ENCODE peak calls at places on chromosomes 2 and 18, in eight cellular contexts. One of them, this sample, is unnamed.

GRCh38 chr2:136117909-136118818 is at the start of gene CXCR4:
- DNase-seq in GM04503: no peak
- DNase-seq in left ventricle myocardium inferior: peak; percentile 74
- DNase-seq in NCI-H1694: peak; percentile 87
- DNase-seq in activated gamma-delta T cell: peak; percentile 83
- DNase-seq in NCI-H1092 treated with DMSO at 0.1 percent for 48 hours: peak; percentile 90
- DNase-seq in GM04504: no peak
- DNase-seq in GM12891: peak; percentile 69
- DNase-seq in this sample: peak; percentile 90

GRCh38 chr18:50388988-50389387 is 14.1 kb downstream of the SKA1 start:
- DNase-seq in GM04503: no peak
- DNase-seq in left ventricle myocardium inferior: no peak
- DNase-seq in NCI-H1694: no peak
- DNase-seq in activated gamma-delta T cell: no peak
- DNase-seq in NCI-H1092 treated with DMSO at 0.1 percent for 48 hours: no peak
- DNase-seq in GM04504: no peak
- DNase-seq in GM12891: no peak
- DNase-seq in this sample: no peak

GRCh38 chr2:109549016-109549595 is 64.7 kb downstream of the SEPTIN10 start:
- DNase-seq in GM04503: no peak
- DNase-seq in left ventricle myocardium inferior: no peak
- DNase-seq in NCI-H1694: no peak
- DNase-seq in activated gamma-delta T cell: no peak
- DNase-seq in NCI-H1092 treated with DMSO at 0.1 percent for 48 hours: no peak
- DNase-seq in GM04504: no peak
- DNase-seq in GM12891: no peak
- DNase-seq in this sample: no peak

GRCh38 chr2:15146960-15147359 is 414.2 kb downstream of the NBAS start:
- DNase-seq in GM04503: no peak
- DNase-seq in left ventricle myocardium inferior: no peak
- DNase-seq in NCI-H1694: no peak
- DNase-seq in activated gamma-delta T cell: no peak
- DNase-seq in NCI-H1092 treated with DMSO at 0.1 percent for 48 hours: no peak
- DNase-seq in GM04504: no peak
- DNase-seq in GM12891: no peak
- DNase-seq in this sample: no peak

GRCh38 chr18:51133580-51134160 is 63.8 kb downstream of the MEX3C start:
- DNase-seq in GM04503: no peak
- DNase-seq in left ventricle myocardium inferior: no peak
- DNase-seq in NCI-H1694: no peak
- DNase-seq in activated gamma-delta T cell: no peak
- DNase-seq in NCI-H1092 treated with DMSO at 0.1 percent for 48 hours: no peak
- DNase-seq in GM04504: no peak
- DNase-seq in GM12891: no peak
- DNase-seq in this sample: no peak

GRCh38 chr2:60973705-60974104 is 43.8 kb upstream of the PEX13 start:
- DNase-seq in GM04503: no peak
- DNase-seq in left ventricle myocardium inferior: no peak
- DNase-seq in NCI-H1694: no peak
- DNase-seq in activated gamma-delta T cell: no peak
- DNase-seq in NCI-H1092 treated with DMSO at 0.1 percent for 48 hours: no peak
- DNase-seq in GM04504: no peak
- DNase-seq in GM12891: no peak
- DNase-seq in this sample: no peak

GRCh38 chr2:207481924-207482323 is 47.8 kb upstream of the CREB1 start:
- DNase-seq in GM04503: no peak
- DNase-seq in left ventricle myocardium inferior: no peak
- DNase-seq in NCI-H1694: peak; percentile 19
- DNase-seq in activated gamma-delta T cell: no peak
- DNase-seq in NCI-H1092 treated with DMSO at 0.1 percent for 48 hours: no peak
- DNase-seq in GM04504: no peak
- DNase-seq in GM12891: no peak
- DNase-seq in this sample: no peak

GRCh38 chr2:9630001-9630749 is 622 bp downstream of the YWHAQ start:
- DNase-seq in GM04503: no peak
- DNase-seq in left ventricle myocardium inferior: peak; percentile 82
- DNase-seq in NCI-H1694: peak; percentile 57
- DNase-seq in activated gamma-delta T cell: peak; percentile 65
- DNase-seq in NCI-H1092 treated with DMSO at 0.1 percent for 48 hours: peak; percentile 55
- DNase-seq in GM04504: no peak
- DNase-seq in GM12891: peak; percentile 71
- DNase-seq in this sample: peak; percentile 72